ENCODE peak calls at places on chromosomes 7 and 10, in eight cellular contexts. D, N, K, X, C, S, U and R are unnamed samples.

GRCh38 chr10:116683061-116683601 is 59.2 kb downstream of the HSPA12A start:
- DNase-seq in D (no peak), N (no peak), K (no peak), X (no peak), C (no peak), S (no peak), U (no peak), R (no peak)

GRCh38 chr10:26970667-26971066 is 109.9 kb upstream of the ABI1 start:
- DNase-seq in D (no peak), N (no peak), K (no peak), X (no peak), C (no peak), S (no peak), U (no peak), R (no peak)

GRCh38 chr10:49313501-49314070 is 14.6 kb downstream of the C10orf71 start:
- DNase-seq in D (no peak), N (no peak), K (no peak), X (no peak), C (no peak), S (no peak), U (no peak), R (no peak)

GRCh38 chr7:45592230-45592991 is 18.2 kb downstream of the ADCY1 start:
- DNase-seq in D (no peak), N (no peak), K (no peak), X (no peak), C (no peak), S (no peak), U (peak), R (peak)

GRCh38 chr7:1669486-1669951 is 558 bp upstream of the ELFN1 start:
- DNase-seq in D (no peak), N (no peak), K (no peak), X (no peak), C (peak), S (no peak), U (no peak), R (peak)

GRCh38 chr7:117916309-117916708 is 43.1 kb upstream of the CTTNBP2 start:
- DNase-seq in D (no peak), N (no peak), K (no peak), X (no peak), C (no peak), S (no peak), U (no peak), R (no peak)

GRCh38 chr10:110408203-110408871 is 89.4 kb upstream of the DUSP5 start:
- DNase-seq in D (peak), N (no peak), K (no peak), X (peak), C (no peak), S (peak), U (no peak), R (no peak)

GRCh38 chr10:42960491-42961155 is 116.2 kb upstream of the RET start:
- DNase-seq in D (peak), N (no peak), K (no peak), X (no peak), C (no peak), S (peak), U (peak), R (peak)

GRCh38 chr7:64882341-64883112 is 20.5 kb upstream of the ZNF273 start:
- DNase-seq in D (no peak), N (peak), K (no peak), X (peak), C (peak), S (peak), U (peak), R (peak)

GRCh38 chr10:35446439-35446838 is 110.1 kb downstream of the CCNY start:
- DNase-seq in D (no peak), N (no peak), K (no peak), X (no peak), C (no peak), S (no peak), U (no peak), R (no peak)

GRCh38 chr7:108586274-108586710 is 16.6 kb downstream of the DNAJB9 start:
- DNase-seq in D (no peak), N (no peak), K (no peak), X (no peak), C (no peak), S (no peak), U (no peak), R (no peak)

GRCh38 chr7:40579401-40579800 is 444.6 kb downstream of the SUGCT start:
- DNase-seq in D (peak), N (no peak), K (no peak), X (peak), C (no peak), S (no peak), U (no peak), R (no peak)

GRCh38 chr7:94969434-94970084 is 62.2 kb downstream of the PPP1R9A start:
- DNase-seq in D (no peak), N (no peak), K (no peak), X (no peak), C (no peak), S (no peak), U (no peak), R (no peak)

GRCh38 chr7:28675429-28675828 is 263.1 kb downstream of the CREB5 start:
- DNase-seq in D (no peak), N (no peak), K (no peak), X (no peak), C (no peak), S (no peak), U (no peak), R (no peak)

GRCh38 chr10:16779375-16779774 is 37.8 kb downstream of the RSU1 start:
- DNase-seq in D (peak), N (no peak), K (no peak), X (no peak), C (no peak), S (no peak), U (no peak), R (no peak)

GRCh38 chr7:739964-740942 is 13.2 kb upstream of the PRKAR1B start:
- DNase-seq in D (no peak), N (no peak), K (no peak), X (no peak), C (no peak), S (peak), U (no peak), R (peak)

GRCh38 chr10:75959209-75959608 is 527.8 kb downstream of the LRMDA start:
- DNase-seq in D (peak), N (no peak), K (no peak), X (peak), C (no peak), S (no peak), U (no peak), R (no peak)

GRCh38 chr10:21600804-21601512 is 66.9 kb downstream of the MLLT10 start:
- DNase-seq in D (peak), N (no peak), K (no peak), X (no peak), C (no peak), S (no peak), U (no peak), R (no peak)

GRCh38 chr10:101411598-101411997 is 57.6 kb downstream of the BTRC start:
- DNase-seq in D (no peak), N (no peak), K (no peak), X (no peak), C (no peak), S (no peak), U (no peak), R (no peak)

GRCh38 chr10:28984431-28984830 is 304.4 kb upstream of the LYZL1 start:
- DNase-seq in D (peak), N (peak), K (peak), X (peak), C (no peak), S (peak), U (peak), R (peak)

GRCh38 chr7:155188357-155188756 is 109.3 kb upstream of the INSIG1 start:
- DNase-seq in D (no peak), N (no peak), K (no peak), X (no peak), C (no peak), S (no peak), U (no peak), R (no peak)

GRCh38 chr10:93363891-93364648 is 118.1 kb downstream of the MYOF start:
- DNase-seq in D (peak), N (peak), K (peak), X (no peak), C (no peak), S (peak), U (no peak), R (peak)

GRCh38 chr10:59843733-59844132 is 62.6 kb downstream of the CCDC6 start:
- DNase-seq in D (no peak), N (no peak), K (no peak), X (no peak), C (no peak), S (no peak), U (no peak), R (no peak)

GRCh38 chr10:58756126-58756525 is 243.5 kb downstream of the BICC1 start:
- DNase-seq in D (no peak), N (no peak), K (no peak), X (peak), C (no peak), S (no peak), U (no peak), R (no peak)

GRCh38 chr10:101020427-101020826 is 10.5 kb downstream of the PDZD7 start:
- DNase-seq in D (no peak), N (no peak), K (no peak), X (no peak), C (no peak), S (no peak), U (no peak), R (no peak)

GRCh38 chr10:107971411-107971810 is 806.9 kb upstream of the SORCS1 start:
- DNase-seq in D (peak), N (no peak), K (no peak), X (peak), C (no peak), S (no peak), U (no peak), R (no peak)

GRCh38 chr7:69932034-69932628 is 333.9 kb downstream of the AUTS2 start:
- DNase-seq in D (no peak), N (no peak), K (peak), X (peak), C (no peak), S (no peak), U (no peak), R (no peak)

GRCh38 chr10:116772901-116773300 is 30.5 kb upstream of the HSPA12A start:
- DNase-seq in D (no peak), N (no peak), K (no peak), X (no peak), C (no peak), S (no peak), U (no peak), R (no peak)

GRCh38 chr7:157414702-157415096 is 77.9 kb downstream of the DNAJB6 start:
- DNase-seq in D (no peak), N (no peak), K (no peak), X (no peak), C (no peak), S (no peak), U (no peak), R (no peak)

GRCh38 chr7:82598958-82599357 is 155.4 kb upstream of the CACNA2D1 start:
- DNase-seq in D (peak), N (no peak), K (no peak), X (peak), C (no peak), S (no peak), U (no peak), R (no peak)

GRCh38 chr10:57809961-57810360 is 457.7 kb downstream of the IPMK start:
- DNase-seq in D (no peak), N (no peak), K (no peak), X (no peak), C (no peak), S (no peak), U (no peak), R (no peak)

GRCh38 chr7:44059219-44060090 is 5.9 kb downstream of the PGAM2 start:
- DNase-seq in D (no peak), N (peak), K (no peak), X (no peak), C (no peak), S (peak), U (no peak), R (peak)

GRCh38 chr7:83001362-83002040 is 161.2 kb downstream of the PCLO start:
- DNase-seq in D (peak), N (no peak), K (no peak), X (no peak), C (no peak), S (no peak), U (no peak), R (no peak)

GRCh38 chr10:118871244-118871865 is 116.6 kb upstream of the CACUL1 start:
- DNase-seq in D (peak), N (no peak), K (no peak), X (no peak), C (no peak), S (no peak), U (no peak), R (no peak)

GRCh38 chr10:12588091-12588850 is 238.9 kb downstream of the CAMK1D start:
- DNase-seq in D (no peak), N (no peak), K (no peak), X (no peak), C (no peak), S (no peak), U (no peak), R (no peak)

GRCh38 chr7:115368998-115369397 is 447.1 kb downstream of the MDFIC start:
- DNase-seq in D (no peak), N (no peak), K (no peak), X (no peak), C (no peak), S (no peak), U (no peak), R (no peak)

GRCh38 chr10:49010295-49010694 is 70.7 kb upstream of the LRRC18 start:
- DNase-seq in D (no peak), N (no peak), K (no peak), X (no peak), C (no peak), S (no peak), U (no peak), R (no peak)

GRCh38 chr10:82942572-82943091 is 1067.6 kb downstream of the NRG3 start:
- DNase-seq in D (no peak), N (no peak), K (no peak), X (peak), C (no peak), S (no peak), U (no peak), R (no peak)

GRCh38 chr7:124072603-124073324 is 39.9 kb upstream of the TMEM229A start:
- DNase-seq in D (peak), N (no peak), K (no peak), X (peak), C (no peak), S (no peak), U (no peak), R (no peak)